ENCODE peak calls at places on chromosomes 16 and 17, in five cellular contexts. One of them, this sample, is unnamed.

GRCh38 chr17:82699551-82699950 is 1.1 kb upstream of the RAB40B start:
- DNase-seq in fibroblast of lung: no peak
- DNase-seq in heart left ventricle: no peak
- DNase-seq in cardiac muscle cell: no peak
- DNase-seq in PC-3: no peak
- DNase-seq in this sample: peak

GRCh38 chr17:78665385-78665951 is 88.3 kb upstream of the DNAH17 start:
- DNase-seq in PC-3: no peak
- DNase-seq in cardiac muscle cell: no peak
- DNase-seq in heart left ventricle: no peak
- DNase-seq in fibroblast of lung: no peak
- DNase-seq in this sample: no peak

GRCh38 chr17:47276868-47277267 is 23.2 kb downstream of the ITGB3 start:
- DNase-seq in cardiac muscle cell: peak
- DNase-seq in fibroblast of lung: peak
- DNase-seq in PC-3: peak
- DNase-seq in heart left ventricle: peak
- DNase-seq in this sample: no peak

GRCh38 chr17:76250141-76250540 is 9.8 kb upstream of the RNF157 start:
- DNase-seq in PC-3: no peak
- DNase-seq in cardiac muscle cell: no peak
- DNase-seq in heart left ventricle: no peak
- DNase-seq in fibroblast of lung: no peak
- DNase-seq in this sample: no peak

GRCh38 chr17:77107506-77108433 is 33.0 kb upstream of the SEC14L1 start:
- DNase-seq in cardiac muscle cell: no peak
- DNase-seq in fibroblast of lung: no peak
- DNase-seq in PC-3: no peak
- DNase-seq in heart left ventricle: no peak
- DNase-seq in this sample: no peak

GRCh38 chr17:35612924-35613521 is 25.9 kb downstream of the AP2B1 start:
- DNase-seq in cardiac muscle cell: peak
- DNase-seq in PC-3: peak
- DNase-seq in fibroblast of lung: peak
- DNase-seq in heart left ventricle: no peak
- DNase-seq in this sample: no peak

GRCh38 chr17:1880851-1881630 is 51.2 kb downstream of the RPA1 start:
- DNase-seq in cardiac muscle cell: no peak
- DNase-seq in PC-3: no peak
- DNase-seq in heart left ventricle: no peak
- DNase-seq in fibroblast of lung: no peak
- DNase-seq in this sample: no peak

GRCh38 chr17:21677911-21678310 is 14.4 kb upstream of the KCNJ18 start:
- DNase-seq in heart left ventricle: no peak
- DNase-seq in PC-3: no peak
- DNase-seq in fibroblast of lung: no peak
- DNase-seq in cardiac muscle cell: no peak
- DNase-seq in this sample: no peak

GRCh38 chr16:21097151-21097550 is 53.5 kb downstream of the DNAH3 start:
- DNase-seq in heart left ventricle: no peak
- DNase-seq in fibroblast of lung: no peak
- DNase-seq in cardiac muscle cell: no peak
- DNase-seq in PC-3: no peak
- DNase-seq in this sample: no peak

GRCh38 chr16:3157229-3158013 is 22.6 kb downstream of the ZNF213 start:
- DNase-seq in cardiac muscle cell: no peak
- DNase-seq in PC-3: peak
- DNase-seq in heart left ventricle: peak
- DNase-seq in fibroblast of lung: peak
- DNase-seq in this sample: peak

GRCh38 chr16:10465821-10466220 is 80.0 kb downstream of the ATF7IP2 start:
- DNase-seq in heart left ventricle: no peak
- DNase-seq in PC-3: no peak
- DNase-seq in cardiac muscle cell: no peak
- DNase-seq in fibroblast of lung: no peak
- DNase-seq in this sample: no peak

GRCh38 chr16:65414284-65414984 is 292.6 kb upstream of the CDH11 start:
- DNase-seq in cardiac muscle cell: no peak
- DNase-seq in PC-3: peak
- DNase-seq in fibroblast of lung: peak
- DNase-seq in heart left ventricle: no peak
- DNase-seq in this sample: no peak

GRCh38 chr16:1439058-1439698 is 5.2 kb downstream of the CCDC154 start:
- DNase-seq in cardiac muscle cell: no peak
- DNase-seq in fibroblast of lung: no peak
- DNase-seq in heart left ventricle: no peak
- DNase-seq in PC-3: no peak
- DNase-seq in this sample: no peak

GRCh38 chr17:2689411-2690164 is 22.0 kb downstream of the CLUH start:
- DNase-seq in heart left ventricle: peak
- DNase-seq in fibroblast of lung: no peak
- DNase-seq in PC-3: no peak
- DNase-seq in cardiac muscle cell: no peak
- DNase-seq in this sample: peak

GRCh38 chr17:75394332-75394918 is 11.1 kb downstream of the GRB2 start:
- DNase-seq in PC-3: peak
- DNase-seq in cardiac muscle cell: no peak
- DNase-seq in fibroblast of lung: no peak
- DNase-seq in heart left ventricle: no peak
- DNase-seq in this sample: no peak

GRCh38 chr16:69481901-69482341 is 57.5 kb downstream of the CYB5B start:
- DNase-seq in PC-3: no peak
- DNase-seq in fibroblast of lung: peak
- DNase-seq in heart left ventricle: peak
- DNase-seq in cardiac muscle cell: no peak
- DNase-seq in this sample: peak

GRCh38 chr17:66364508-66365203 is 62.2 kb downstream of the PRKCA start:
- DNase-seq in cardiac muscle cell: no peak
- DNase-seq in PC-3: no peak
- DNase-seq in fibroblast of lung: no peak
- DNase-seq in heart left ventricle: no peak
- DNase-seq in this sample: no peak

GRCh38 chr17:32899240-32900013 is 22.5 kb upstream of the MYO1D start:
- DNase-seq in fibroblast of lung: no peak
- DNase-seq in cardiac muscle cell: peak
- DNase-seq in heart left ventricle: no peak
- DNase-seq in PC-3: no peak
- DNase-seq in this sample: no peak

GRCh38 chr17:79991924-79992656 is 43.6 kb downstream of the TBC1D16 start:
- DNase-seq in heart left ventricle: peak
- DNase-seq in PC-3: peak
- DNase-seq in cardiac muscle cell: no peak
- DNase-seq in fibroblast of lung: peak
- DNase-seq in this sample: peak

GRCh38 chr17:50060951-50061712 is 5.2 kb downstream of the ITGA3 start:
- DNase-seq in fibroblast of lung: peak
- DNase-seq in heart left ventricle: peak
- DNase-seq in cardiac muscle cell: peak
- DNase-seq in PC-3: peak
- DNase-seq in this sample: no peak

GRCh38 chr17:52148969-52149351 is 9.6 kb downstream of the CA10 start:
- DNase-seq in PC-3: peak
- DNase-seq in fibroblast of lung: no peak
- DNase-seq in cardiac muscle cell: no peak
- DNase-seq in heart left ventricle: no peak
- DNase-seq in this sample: no peak

GRCh38 chr17:70869402-70870085 is 700.2 kb downstream of the KCNJ2 start:
- DNase-seq in fibroblast of lung: no peak
- DNase-seq in PC-3: no peak
- DNase-seq in heart left ventricle: no peak
- DNase-seq in cardiac muscle cell: no peak
- DNase-seq in this sample: no peak

GRCh38 chr16:6725634-6726331 is 606.9 kb upstream of the RBFOX1 start:
- DNase-seq in cardiac muscle cell: peak
- DNase-seq in PC-3: peak
- DNase-seq in heart left ventricle: no peak
- DNase-seq in fibroblast of lung: no peak
- DNase-seq in this sample: no peak

DNA sequence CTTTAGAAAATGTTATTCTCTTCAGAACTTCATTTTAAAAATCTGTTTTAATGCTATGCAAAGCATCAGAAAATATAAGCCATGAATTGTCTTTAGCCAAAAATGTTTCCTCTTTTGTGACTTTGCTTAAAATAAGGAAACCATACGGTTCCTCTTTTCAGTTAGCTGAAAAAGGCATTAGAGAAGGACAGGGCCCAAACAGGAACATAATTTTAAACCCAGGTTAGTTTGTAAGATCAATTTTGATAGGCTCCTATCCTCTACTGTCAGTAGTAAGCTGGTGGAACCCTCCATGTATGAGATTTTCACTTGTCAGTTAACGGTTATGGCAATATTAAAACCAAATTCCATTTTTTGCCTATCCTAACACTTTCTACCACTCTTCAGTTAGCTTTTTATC is 4.3 kb downstream of the EVI2B start:
- DNase-seq in heart left ventricle: no peak
- DNase-seq in cardiac muscle cell: no peak
- DNase-seq in fibroblast of lung: no peak
- DNase-seq in PC-3: no peak
- DNase-seq in this sample: no peak
- H3K27ac ChIP-seq in heart left ventricle: no peak
- H3K27ac ChIP-seq in cardiac muscle cell: no peak
- H3K27ac ChIP-seq in fibroblast of lung: no peak
- H3K27ac ChIP-seq in PC-3: no peak
- H3K27ac ChIP-seq in this sample: peak

GRCh38 chr17:64497565-64498035 is 746 bp upstream of the POLG2 start:
- DNase-seq in fibroblast of lung: no peak
- DNase-seq in heart left ventricle: no peak
- DNase-seq in cardiac muscle cell: no peak
- DNase-seq in PC-3: no peak
- DNase-seq in this sample: no peak
- TF ChIP-seq CTCF in fibroblast of lung: no peak
- TF ChIP-seq CTCF in heart left ventricle: no peak
- TF ChIP-seq CTCF in cardiac muscle cell: no peak
- TF ChIP-seq CTCF in PC-3: no peak
- TF ChIP-seq CTCF in this sample: no peak

DNA sequence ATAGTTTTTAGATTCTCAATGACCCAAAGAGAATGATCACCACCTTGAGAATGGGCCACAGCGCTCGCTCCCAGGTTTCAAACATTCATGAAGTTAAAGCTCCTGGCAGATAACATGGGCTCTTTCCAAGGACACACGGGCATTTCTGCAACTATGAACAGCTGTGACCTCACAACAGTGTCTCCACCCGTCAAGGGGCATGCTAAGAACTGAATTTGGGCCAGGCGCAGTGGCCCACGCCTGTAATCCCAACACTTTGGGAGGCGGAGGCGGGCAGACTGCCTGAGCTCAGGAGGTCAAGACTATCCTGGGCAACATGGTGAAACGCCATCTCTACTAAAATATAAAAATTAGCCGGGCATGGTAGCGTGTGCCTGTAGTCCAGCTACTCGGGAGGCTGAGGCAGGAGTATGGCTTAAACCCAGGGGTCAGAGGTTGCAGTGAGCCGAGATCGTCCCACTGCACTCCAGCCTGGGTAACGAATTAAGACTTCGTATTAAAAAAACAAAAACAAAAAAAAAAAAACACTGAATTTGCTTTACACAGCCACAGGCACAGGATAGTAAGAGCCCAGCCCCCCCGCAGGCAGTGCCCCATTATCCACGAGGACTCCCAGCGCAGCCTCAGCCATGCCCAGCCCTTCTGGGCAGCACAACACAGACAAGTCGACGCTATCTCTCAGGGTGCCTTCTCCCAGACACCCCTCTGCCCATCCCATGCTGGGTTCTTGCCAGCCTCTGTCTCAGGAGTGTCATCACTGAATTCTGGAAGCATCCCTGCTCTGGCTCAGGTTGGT is 7.2 kb downstream of the USP7 start:
- DNase-seq in cardiac muscle cell: no peak
- DNase-seq in heart left ventricle: no peak
- DNase-seq in fibroblast of lung: no peak
- DNase-seq in PC-3: no peak
- DNase-seq in this sample: no peak
- H3K4me3 ChIP-seq in cardiac muscle cell: no peak
- H3K4me3 ChIP-seq in heart left ventricle: no peak
- H3K4me3 ChIP-seq in fibroblast of lung: no peak
- H3K4me3 ChIP-seq in PC-3: no peak
- H3K4me3 ChIP-seq in this sample: no peak

GRCh38 chr17:41499714-41500113 is 5.7 kb downstream of the KRT13 start:
- DNase-seq in fibroblast of lung: no peak
- DNase-seq in PC-3: no peak
- DNase-seq in cardiac muscle cell: no peak
- DNase-seq in heart left ventricle: no peak
- DNase-seq in this sample: no peak
- H3K27ac ChIP-seq in fibroblast of lung: no peak
- H3K27ac ChIP-seq in PC-3: peak
- H3K27ac ChIP-seq in cardiac muscle cell: no peak
- H3K27ac ChIP-seq in heart left ventricle: no peak
- H3K27ac ChIP-seq in this sample: no peak

GRCh38 chr17:57892146-57892819 is 42.4 kb upstream of the MRPS23 start:
- DNase-seq in heart left ventricle: peak
- DNase-seq in PC-3: peak
- DNase-seq in cardiac muscle cell: peak
- DNase-seq in fibroblast of lung: peak
- DNase-seq in this sample: peak

GRCh38 chr17:57890857-57891232 is 41.0 kb upstream of the MRPS23 start:
- DNase-seq in cardiac muscle cell: no peak
- DNase-seq in heart left ventricle: peak
- DNase-seq in PC-3: no peak
- DNase-seq in fibroblast of lung: no peak
- DNase-seq in this sample: no peak

GRCh38 chr17:57889252-57889651 is 39.4 kb upstream of the MRPS23 start:
- DNase-seq in cardiac muscle cell: no peak
- DNase-seq in PC-3: no peak
- DNase-seq in fibroblast of lung: no peak
- DNase-seq in heart left ventricle: peak
- DNase-seq in this sample: peak

GRCh38 chr17:57888311-57889216 is 38.7 kb upstream of the MRPS23 start:
- DNase-seq in heart left ventricle: peak
- DNase-seq in fibroblast of lung: no peak
- DNase-seq in PC-3: no peak
- DNase-seq in cardiac muscle cell: no peak
- DNase-seq in this sample: peak

GRCh38 chr17:57889892-57890856 is 40.3 kb upstream of the MRPS23 start:
- DNase-seq in cardiac muscle cell: no peak
- DNase-seq in heart left ventricle: peak
- DNase-seq in PC-3: peak
- DNase-seq in fibroblast of lung: peak
- DNase-seq in this sample: peak
- TF ChIP-seq CTCF in cardiac muscle cell: peak
- TF ChIP-seq CTCF in heart left ventricle: no peak
- TF ChIP-seq CTCF in PC-3: no peak
- TF ChIP-seq CTCF in fibroblast of lung: no peak
- TF ChIP-seq CTCF in this sample: no peak

DNA sequence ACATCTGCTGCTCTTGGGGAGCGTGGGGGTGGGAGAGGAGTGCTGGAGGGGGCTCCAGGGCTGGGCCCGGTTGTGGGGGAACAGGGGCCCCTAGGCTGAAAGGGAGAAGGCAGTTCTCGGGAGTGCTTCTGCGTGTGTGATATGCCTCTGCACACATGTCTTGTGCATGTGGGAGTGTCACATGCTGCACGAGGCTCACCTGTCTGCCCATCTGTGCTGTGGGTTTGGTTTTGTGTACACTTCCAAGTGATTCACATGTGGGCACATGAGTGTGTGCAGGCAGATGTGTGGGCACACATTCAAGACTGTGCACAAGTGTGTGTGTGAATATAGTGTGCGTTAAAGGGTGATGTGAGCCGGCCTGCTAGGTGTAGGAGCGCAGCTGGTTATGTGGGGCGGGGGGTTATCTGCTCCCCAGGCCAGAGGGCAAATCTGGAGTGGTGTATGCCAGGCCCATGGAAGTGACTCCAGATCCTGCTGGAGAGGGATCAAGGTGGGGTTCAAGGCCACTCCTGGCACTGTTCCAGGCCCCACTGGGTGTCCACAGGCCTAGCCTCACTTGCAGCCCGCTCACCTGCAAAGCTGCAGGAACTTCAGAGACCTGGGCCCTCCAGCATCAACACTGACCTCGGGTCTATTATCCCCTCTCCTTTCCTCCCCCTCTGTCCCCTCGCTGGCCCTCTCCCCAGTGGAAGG is 3.8 kb upstream of the BAHCC1 start:
- DNase-seq in PC-3: peak
- DNase-seq in cardiac muscle cell: no peak
- DNase-seq in fibroblast of lung: no peak
- DNase-seq in heart left ventricle: no peak
- DNase-seq in this sample: no peak
- H3K4me3 ChIP-seq in PC-3: no peak
- H3K4me3 ChIP-seq in cardiac muscle cell: peak
- H3K4me3 ChIP-seq in fibroblast of lung: peak
- H3K4me3 ChIP-seq in heart left ventricle: no peak
- H3K4me3 ChIP-seq in this sample: no peak

This sample was measured in left lung.